ENCODE peak calls at places on chromosomes 13 and 19, in five cellular contexts. J is upper lobe of right lung, F is breast epithelium, B is right atrium auricular region, C is lower lobe of right lung. G is an unnamed sample.

GRCh38 chr19:518292-519231 is 11.3 kb downstream of the TPGS1 start:
- DNase-seq in F (no peak), B (no peak), C (no peak), J (no peak), G (no peak)

GRCh38 chr13:33490461-33491327 is 205.1 kb upstream of the STARD13 start:
- DNase-seq in J (peak), C (no peak), F (no peak), B (peak), G (no peak)

GRCh38 chr19:3189702-3190469 is 4.2 kb downstream of the NCLN start:
- DNase-seq in F (no peak), J (no peak), C (no peak), B (no peak), G (no peak)

GRCh38 chr13:47632311-47632710 is 368.8 kb downstream of the SUCLA2 start:
- DNase-seq in F (no peak), C (no peak), B (no peak), J (no peak), G (no peak)

GRCh38 chr13:40388617-40389016 is 277.8 kb downstream of the FOXO1 start:
- DNase-seq in B (no peak), F (no peak), J (no peak), C (no peak), G (no peak)

GRCh38 chr13:50580684-50581305 is 262.7 kb downstream of the DLEU7 start:
- DNase-seq in F (no peak), C (no peak), B (no peak), J (no peak), G (no peak)

GRCh38 chr13:39317284-39317683 is 279.0 kb downstream of the NHLRC3 start:
- DNase-seq in B (no peak), C (no peak), F (no peak), J (no peak), G (no peak)

GRCh38 chr19:41384351-41384750 is 8.0 kb downstream of the TMEM91 start:
- DNase-seq in J (no peak), B (no peak), F (no peak), C (no peak), G (no peak)

GRCh38 chr13:38947049-38947448 is 43.6 kb downstream of the STOML3 start:
- DNase-seq in F (no peak), C (no peak), B (no peak), J (no peak), G (no peak)

GRCh38 chr19:40284501-40285352 is at the start of gene AKT2:
- DNase-seq in B (peak), F (peak), C (no peak), J (no peak), G (no peak)

GRCh38 chr13:50529154-50529882 is 314.2 kb downstream of the DLEU7 start:
- DNase-seq in B (peak), C (peak), F (peak), J (peak), G (no peak)

GRCh38 chr13:54799621-54800226 is 1771.1 kb downstream of the OLFM4 start:
- DNase-seq in B (no peak), J (no peak), F (no peak), C (no peak), G (no peak)
- TF ChIP-seq CTCF in B (no peak), J (no peak), F (no peak), C (no peak), G (no peak)

GRCh38 chr19:33375760-33376159 is 2.3 kb downstream of the CEBPG start:
- DNase-seq in B (no peak), F (no peak), C (no peak), J (no peak), G (no peak)
- H3K27ac ChIP-seq in B (peak), F (peak), C (peak), J (no peak), G (peak)

DNA sequence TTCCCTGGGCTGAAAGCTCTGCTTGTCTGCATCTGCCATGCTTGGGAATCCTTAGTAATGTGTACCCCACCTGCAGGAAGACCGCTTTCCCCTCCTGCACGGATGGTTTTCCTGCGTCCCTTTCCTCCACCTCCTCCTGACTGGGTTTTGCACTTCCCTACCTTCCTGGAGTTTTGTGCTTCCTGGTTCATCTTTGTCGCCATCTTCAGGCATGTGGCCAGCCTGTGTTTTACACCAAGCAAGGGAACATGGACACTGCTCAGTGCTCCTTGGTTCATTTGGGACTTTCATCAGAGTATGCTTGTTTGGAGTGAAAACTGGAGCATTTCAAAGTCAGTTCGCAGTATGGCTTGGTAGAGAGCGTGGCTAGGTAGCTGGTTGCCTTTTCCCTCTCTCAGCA is 30.7 kb downstream of the ERICH6B start:
- DNase-seq in J (no peak), F (no peak), B (no peak), C (no peak), G (no peak)
- TF ChIP-seq CTCF in J (no peak), F (no peak), B (no peak), C (no peak), G (no peak)

GRCh38 chr13:109741966-109742365 is 44.4 kb downstream of the IRS2 start:
- DNase-seq in C (no peak), F (no peak), J (no peak), B (no peak), G (peak)

GRCh38 chr13:109744512-109745051 is 41.8 kb downstream of the IRS2 start:
- DNase-seq in B (peak), F (no peak), C (no peak), J (no peak), G (no peak)

GRCh38 chr13:109745702-109746101 is 40.7 kb downstream of the IRS2 start:
- DNase-seq in B (peak), F (no peak), C (no peak), J (no peak), G (peak)

GRCh38 chr13:109745060-109745459 is 41.3 kb downstream of the IRS2 start:
- DNase-seq in B (no peak), F (no peak), J (no peak), C (no peak), G (peak)

DNA sequence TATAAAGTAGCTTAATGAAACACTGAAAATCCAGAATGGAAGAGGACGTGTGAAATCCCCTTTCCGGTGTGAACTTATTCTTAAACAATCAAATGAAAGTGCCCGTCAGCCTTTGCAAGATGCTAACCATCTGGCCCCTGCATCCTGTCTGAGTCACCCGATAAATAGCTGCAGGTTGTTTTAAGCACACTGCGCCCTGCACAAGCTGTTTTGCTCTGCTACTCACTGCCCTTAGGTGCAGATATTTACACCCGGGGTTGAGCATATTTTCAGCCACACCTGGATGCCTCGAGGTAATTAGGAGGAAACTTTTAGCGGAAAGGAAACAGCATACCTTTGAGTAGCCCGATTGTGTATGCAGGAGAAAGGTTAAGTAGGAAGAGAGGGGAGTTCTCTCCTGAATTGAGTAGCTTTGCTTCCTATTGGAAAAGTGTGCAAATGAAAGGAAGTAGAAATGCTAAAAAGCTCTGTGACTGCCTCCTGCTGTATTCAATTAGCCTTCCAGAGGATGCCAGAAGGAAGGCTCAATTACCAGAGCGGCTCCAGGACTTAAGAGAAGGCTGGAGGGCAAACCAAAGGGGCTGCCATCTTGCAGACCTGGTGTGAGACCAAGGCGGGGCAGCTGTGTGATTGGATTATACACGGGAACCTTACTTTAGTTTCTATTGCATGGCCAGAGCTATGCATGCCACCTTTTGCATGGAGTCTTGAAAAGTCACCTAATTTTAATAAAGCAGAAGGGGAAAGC is 42.5 kb downstream of the IRS2 start:
- DNase-seq in F (no peak), B (no peak), J (no peak), C (no peak), G (peak)
- H3K27ac ChIP-seq in F (no peak), B (no peak), J (no peak), C (no peak), G (peak)

DNA sequence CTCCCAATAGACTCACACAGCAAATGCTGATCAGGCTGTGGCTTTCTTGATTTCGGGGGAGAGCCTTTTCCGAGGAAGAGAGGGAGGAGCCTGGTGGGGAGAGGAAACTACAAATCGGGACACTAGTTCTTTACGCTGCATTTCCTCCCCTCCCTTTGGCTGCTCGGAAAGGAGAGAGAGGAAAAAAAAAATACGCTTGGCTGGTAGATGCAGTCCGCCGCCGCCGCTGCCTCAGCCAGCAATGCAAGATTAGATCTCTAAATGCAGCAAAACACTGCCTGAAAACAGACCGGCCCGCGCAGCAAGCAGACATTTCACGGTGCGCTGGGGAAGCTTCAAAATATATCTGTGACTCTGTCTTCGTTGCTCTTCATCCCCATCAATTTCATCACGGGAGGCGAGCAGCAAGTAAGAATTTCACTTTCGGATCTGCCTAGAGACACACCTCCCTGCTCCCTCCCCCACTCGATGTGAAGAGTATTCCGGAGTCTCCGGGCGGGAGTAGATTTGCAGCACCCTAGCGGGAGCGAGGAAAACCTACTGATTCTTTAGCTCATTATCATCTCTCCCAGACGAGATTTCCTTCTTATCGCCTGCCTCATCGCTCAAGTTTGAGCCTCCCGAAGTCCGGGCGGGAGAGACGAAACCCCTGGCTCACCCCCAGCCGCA is at the start of gene PCDH17:
- DNase-seq in J (peak), C (no peak), F (peak), B (peak), G (no peak)
- TF ChIP-seq CTCF in J (no peak), C (no peak), F (no peak), B (no peak), G (no peak)

GRCh38 chr19:4393947-4394590 is 6.3 kb downstream of the SH3GL1 start:
- DNase-seq in B (no peak), C (no peak), J (no peak), F (no peak), G (no peak)

GRCh38 chr19:4390862-4391693 is 9.3 kb downstream of the SH3GL1 start:
- DNase-seq in F (no peak), C (no peak), J (no peak), B (no peak), G (no peak)

GRCh38 chr19:4389511-4390016 is 10.8 kb downstream of the SH3GL1 start:
- DNase-seq in B (no peak), C (no peak), J (no peak), F (no peak), G (no peak)

GRCh38 chr19:4390017-4390861 is 10.1 kb downstream of the SH3GL1 start:
- DNase-seq in B (no peak), C (peak), F (no peak), J (no peak), G (no peak)

GRCh38 chr19:4391701-4392543 is 8.4 kb downstream of the SH3GL1 start:
- DNase-seq in B (no peak), C (no peak), J (no peak), F (no peak), G (no peak)
- H3K27ac ChIP-seq in B (peak), C (peak), J (peak), F (peak), G (peak)

GRCh38 chr19:49347835-49348234 is 12.6 kb downstream of the CD37 start:
- DNase-seq in C (no peak), B (no peak), F (no peak), J (no peak), G (no peak)
- TF ChIP-seq CTCF in C (no peak), B (no peak), F (no peak), J (no peak), G (no peak)

DNA sequence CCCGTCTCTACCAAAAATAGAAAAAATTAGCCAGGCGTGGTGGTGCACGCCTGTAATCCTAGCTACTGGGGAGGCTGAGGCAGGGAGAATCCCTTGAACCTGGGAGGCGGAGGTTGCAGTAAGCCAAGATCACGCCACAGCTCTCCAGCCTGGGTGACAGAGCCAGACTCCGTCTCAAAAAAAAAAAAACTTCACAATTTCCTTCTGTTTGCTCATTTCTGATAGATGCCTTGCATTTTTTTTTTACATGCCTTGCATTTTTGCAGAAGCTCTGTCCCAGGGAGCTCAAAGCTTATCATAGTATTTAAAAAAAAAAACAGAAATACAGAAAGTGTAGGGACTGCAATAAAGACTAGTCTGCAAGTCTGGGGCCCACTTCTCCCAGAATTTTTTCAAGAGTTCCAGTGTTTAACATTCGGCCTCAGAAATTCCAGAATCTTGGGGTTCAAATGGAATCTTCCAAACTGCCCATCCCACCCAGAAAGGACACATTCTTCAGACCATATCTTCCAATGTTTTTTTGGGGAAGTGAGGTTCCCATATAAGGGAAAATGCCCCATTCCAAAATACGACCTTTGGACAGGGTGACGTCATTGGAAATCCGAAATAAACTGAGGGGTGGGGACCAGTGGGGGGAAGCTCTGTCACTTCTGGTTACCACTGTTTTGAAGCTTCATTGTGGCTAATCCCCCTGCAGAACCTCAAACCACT is 17.2 kb upstream of the RAB8A start:
- DNase-seq in B (no peak), C (no peak), J (no peak), F (no peak), G (no peak)
- H3K27ac ChIP-seq in B (no peak), C (peak), J (peak), F (peak), G (no peak)

GRCh38 chr19:38714354-38714778 is 29.9 kb downstream of the CAPN12 start:
- DNase-seq in C (no peak), J (no peak), B (no peak), F (no peak), G (no peak)
- TF ChIP-seq CTCF in C (no peak), J (no peak), B (no peak), F (no peak), G (no peak)

DNA sequence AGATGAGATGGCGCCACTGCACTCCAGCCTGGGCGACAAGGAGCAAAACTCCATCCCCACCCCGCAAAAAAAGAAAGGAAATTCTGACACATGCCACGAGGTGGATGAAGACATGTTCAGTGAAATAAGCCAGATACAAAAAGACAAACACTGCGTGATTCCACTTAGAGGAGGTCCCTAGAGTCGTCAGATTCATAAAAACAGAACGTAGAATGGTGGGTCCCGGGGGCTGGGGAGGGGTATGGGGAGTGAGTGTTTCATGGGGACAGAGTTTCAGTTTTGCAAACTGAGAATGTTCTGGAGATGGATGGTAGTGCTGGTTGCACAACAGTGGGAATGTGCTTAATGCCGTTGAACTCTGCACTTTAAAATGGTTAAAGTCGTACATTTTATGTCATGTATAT is 4.0 kb upstream of the SPC24 start:
- DNase-seq in J (no peak), B (peak), C (no peak), F (no peak), G (no peak)
- H3K27ac ChIP-seq in J (peak), B (peak), C (peak), F (peak), G (peak)